ENCODE peak calls at places on chromosome 14, in nine cellular contexts. Y is neuronal stem cell; Q is prostate gland; I is HepG2; O is CD8-positive, alpha-beta memory T cell; R is sigmoid colon; F is IMR-90; S is tibial artery; N is Peyer's patch. E is an unnamed sample. For H3K4me1, the result is how much of the 10 kb centered on the place peaks cover.

GRCh38 chr14:95497561-95498011 is 18.9 kb downstream of the SYNE3 start:
- DNase-seq in O (no peak), R (no peak), S (peak), Y (no peak), Q (no peak), I (no peak), N (no peak), F (no peak), E (no peak)

GRCh38 chr14:106141242-106142220 is 615.1 kb downstream of the TMEM121 start:
- DNase-seq in F (no peak), S (no peak), O (peak), Q (no peak), N (no peak), Y (no peak), I (no peak), R (no peak), E (peak)

GRCh38 chr14:92973265-92973797 is 50.4 kb downstream of the CHGA start:
- DNase-seq in O (peak), I (peak), Y (peak), N (peak), Q (peak), R (peak), F (peak), S (peak), E (no peak)

GRCh38 chr14:87045956-87046355 is 947.0 kb downstream of the GALC start:
- DNase-seq in I (no peak), N (no peak), R (no peak), Q (no peak), S (no peak), F (no peak), Y (no peak), O (no peak), E (no peak)

GRCh38 chr14:63436286-63437098 is 106.7 kb downstream of the PPP2R5E start:
- DNase-seq in Y (no peak), F (no peak), O (no peak), R (no peak), S (no peak), Q (no peak), I (no peak), N (no peak), E (no peak)

GRCh38 chr14:66069830-66070541 is 416.2 kb upstream of the CCDC196 start:
- DNase-seq in R (no peak), Q (no peak), F (no peak), Y (no peak), I (no peak), N (no peak), O (no peak), S (no peak), E (no peak)

GRCh38 chr14:50967104-50967503 is 22.8 kb upstream of the PYGL start:
- DNase-seq in Y (no peak), I (no peak), O (no peak), F (peak), N (no peak), R (no peak), S (no peak), Q (no peak), E (no peak)

GRCh38 chr14:27727371-27727770 is 1039.2 kb upstream of the FOXG1 start:
- DNase-seq in Y (no peak), Q (no peak), R (no peak), S (no peak), F (no peak), I (no peak), O (no peak), N (no peak), E (no peak)

GRCh38 chr14:55603401-55603953 is 23.5 kb downstream of the KTN1 start:
- DNase-seq in O (no peak), N (no peak), R (no peak), I (no peak), Q (no peak), Y (no peak), S (no peak), F (no peak), E (no peak)

GRCh38 chr14:100131181-100131580 is 28.3 kb downstream of the DEGS2 start:
- DNase-seq in Q (no peak), F (no peak), R (no peak), O (no peak), I (peak), Y (no peak), S (no peak), N (no peak), E (no peak)

GRCh38 chr14:52067873-52068740 is 752 bp downstream of the NID2 start:
- DNase-seq in Y (peak), S (no peak), I (no peak), F (peak), Q (no peak), O (no peak), R (peak), N (no peak), E (no peak)

GRCh38 chr14:63677891-63678379 is 36.3 kb upstream of the WDR89 start:
- DNase-seq in N (peak), Y (no peak), I (no peak), Q (peak), S (no peak), O (no peak), F (peak), R (no peak), E (no peak)

GRCh38 chr14:93691042-93691780 is 97.1 kb downstream of the PRIMA1 start:
- DNase-seq in Y (no peak), F (no peak), I (no peak), Q (no peak), R (no peak), S (no peak), O (no peak), N (no peak), E (no peak)

GRCh38 chr14:57749267-57749666 is 116.6 kb downstream of the SLC35F4 start:
- DNase-seq in S (no peak), F (no peak), N (no peak), I (no peak), Y (no peak), O (no peak), Q (no peak), R (no peak), E (no peak)

GRCh38 chr14:31291210-31291609 is 83.6 kb upstream of the HECTD1 start:
- DNase-seq in O (no peak), Q (no peak), I (no peak), Y (no peak), F (no peak), R (no peak), S (no peak), N (no peak), E (no peak)

GRCh38 chr14:41096131-41096530 is 510.5 kb upstream of the LRFN5 start:
- DNase-seq in S (no peak), Q (no peak), N (no peak), R (no peak), I (no peak), F (no peak), O (no peak), Y (no peak), E (no peak)

GRCh38 chr14:52701223-52701622 is 5.8 kb upstream of the PSMC6 start:
- DNase-seq in Y (no peak), O (no peak), S (no peak), F (peak), R (no peak), I (no peak), N (no peak), Q (no peak), E (no peak)

GRCh38 chr14:94588311-94588710 is 7.1 kb downstream of the SERPINA5 start:
- DNase-seq in S (no peak), F (no peak), I (no peak), R (no peak), N (no peak), Y (no peak), O (no peak), Q (no peak), E (no peak)

GRCh38 chr14:103545915-103546650 is 16.4 kb downstream of the BAG5 start:
- DNase-seq in I (no peak), F (no peak), S (no peak), Q (no peak), O (no peak), R (no peak), N (no peak), Y (no peak), E (no peak)

GRCh38 chr14:83297361-83297760 is 1763.7 kb upstream of the SEL1L start:
- DNase-seq in N (no peak), R (no peak), I (no peak), Y (no peak), F (no peak), O (no peak), S (no peak), Q (no peak), E (no peak)

GRCh38 chr14:25049559-25050493 is at the start of gene STXBP6:
- DNase-seq in O (no peak), F (peak), Y (peak), R (peak), I (peak), Q (peak), N (peak), S (peak), E (no peak)

GRCh38 chr14:99873653-99874052 is 80.4 kb downstream of the EML1 start:
- DNase-seq in Q (no peak), N (no peak), F (no peak), R (no peak), S (no peak), Y (no peak), I (no peak), O (no peak), E (no peak)

GRCh38 chr14:50821471-50822464 is 9.2 kb downstream of the NIN start:
- DNase-seq in Y (no peak), Q (no peak), N (peak), O (peak), S (no peak), R (no peak), F (no peak), I (no peak), E (peak)

GRCh38 chr14:51880810-51881580 is 20.6 kb downstream of the GNG2 start:
- DNase-seq in N (no peak), R (no peak), F (no peak), S (no peak), Q (no peak), Y (no peak), O (no peak), I (no peak), E (no peak)

GRCh38 chr14:91361236-91361811 is 56.3 kb downstream of the CCDC88C start:
- DNase-seq in Q (peak), N (peak), O (no peak), S (no peak), Y (no peak), R (no peak), I (peak), F (peak), E (no peak)

GRCh38 chr14:32255855-32256254 is 52.8 kb upstream of the RNU6-8 start:
- DNase-seq in Q (no peak), R (no peak), O (no peak), N (no peak), Y (no peak), S (no peak), F (no peak), I (no peak), E (no peak)

GRCh38 chr14:97994020-97994531 is 1196.9 kb downstream of the VRK1 start:
- DNase-seq in I (no peak), Y (no peak), O (peak), S (no peak), R (no peak), F (no peak), N (peak), Q (no peak), E (peak)

GRCh38 chr14:24136684-24137528 is 912 bp downstream of the PSME1 start:
- DNase-seq in Q (no peak), Y (no peak), O (no peak), R (no peak), N (no peak), S (no peak), F (no peak), I (no peak), E (no peak)

GRCh38 chr14:86129426-86129825 is 599.5 kb downstream of the FLRT2 start:
- DNase-seq in F (no peak), R (no peak), Q (no peak), O (no peak), S (no peak), Y (no peak), N (no peak), I (no peak), E (no peak)

GRCh38 chr14:97490521-97491070 is 693.4 kb downstream of the VRK1 start:
- DNase-seq in R (no peak), N (no peak), I (no peak), S (no peak), Q (no peak), O (no peak), Y (no peak), F (no peak), E (no peak)

GRCh38 chr14:75911883-75912282 is 69.9 kb downstream of the TGFB3 start:
- DNase-seq in R (no peak), Q (no peak), I (no peak), Y (peak), O (no peak), N (no peak), F (no peak), S (no peak), E (no peak)

GRCh38 chr14:37566811-37567371 is 28.2 kb downstream of the FOXA1 start:
- DNase-seq in S (no peak), O (no peak), N (no peak), R (no peak), Q (peak), F (no peak), I (no peak), Y (no peak), E (no peak)

GRCh38 chr14:89430271-89430620 is 13.2 kb upstream of the FOXN3 start:
- DNase-seq in O (no peak), Q (no peak), Y (no peak), F (peak), R (no peak), I (no peak), S (no peak), N (peak), E (no peak)

DNA sequence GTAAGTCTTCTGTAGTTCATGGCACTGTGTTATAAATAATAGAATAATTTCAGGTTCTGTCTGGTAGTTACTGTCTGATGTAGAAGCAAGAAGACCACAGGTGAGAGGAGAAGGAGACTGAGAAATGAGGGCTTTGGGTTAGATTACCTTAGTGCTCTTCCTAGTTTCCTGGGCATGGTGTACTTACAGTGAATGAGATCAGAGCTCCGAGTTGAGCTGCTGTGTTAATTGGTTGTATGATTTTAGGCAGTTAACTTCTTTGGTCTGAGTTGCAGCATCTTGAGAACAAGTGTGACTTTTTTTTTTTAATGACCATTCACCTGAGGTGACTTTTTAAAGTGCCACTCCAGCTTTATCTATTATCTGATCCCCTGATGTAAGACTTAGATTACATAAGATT is 41.5 kb downstream of the WDR20 start:
- DNase-seq in S (no peak), R (no peak), O (no peak), F (no peak), I (no peak), Y (no peak), N (no peak), Q (no peak), E (no peak)
- H3K4me1 ChIP-seq in S (under half), R (under half), O (under half), F (under half), I (under half), Y (under half), N (under half), Q (under half), E (under half)

DNA sequence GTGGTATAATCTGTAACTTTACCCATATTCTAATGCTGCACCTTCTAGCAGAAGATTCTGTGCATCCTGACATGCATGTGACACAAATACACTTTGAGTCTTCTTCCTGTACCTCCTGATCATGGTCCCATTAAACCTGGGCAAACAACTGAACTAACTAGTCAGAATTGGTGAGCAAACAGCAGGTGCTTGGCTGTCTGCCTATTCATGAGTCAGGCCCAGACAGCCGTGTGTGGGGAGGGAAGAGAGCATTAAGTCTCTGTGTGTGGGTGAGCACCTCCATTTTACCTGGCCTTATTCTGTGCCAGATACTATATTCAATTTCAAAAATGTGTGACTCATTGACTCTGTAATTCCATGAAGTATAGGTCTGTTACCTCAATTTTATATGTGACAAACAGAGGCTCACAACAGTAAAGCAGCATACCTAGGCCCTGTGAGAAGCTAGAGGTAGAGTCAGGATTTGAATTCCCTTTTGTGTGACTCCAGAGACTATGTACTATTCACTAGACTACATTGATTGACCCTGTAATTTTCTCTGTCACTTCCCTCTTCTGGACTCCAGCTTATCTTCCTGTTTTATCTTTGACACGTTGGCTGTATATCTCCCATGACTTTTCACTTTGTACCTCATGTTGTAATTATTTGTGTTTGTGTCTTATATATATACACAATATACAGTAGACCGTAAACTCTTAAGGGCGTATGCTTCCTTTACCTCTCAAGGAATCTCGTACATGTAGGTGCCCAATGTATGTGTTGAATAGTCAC is 32.2 kb downstream of the SUSD6 start:
- DNase-seq in Q (peak), F (peak), R (peak), I (peak), S (no peak), N (peak), Y (no peak), O (no peak), E (no peak)
- H3K4me1 ChIP-seq in Q (under half), F (under half), R (half or more), I (under half), S (under half), N (under half), Y (under half), O (half or more), E (under half)

DNA sequence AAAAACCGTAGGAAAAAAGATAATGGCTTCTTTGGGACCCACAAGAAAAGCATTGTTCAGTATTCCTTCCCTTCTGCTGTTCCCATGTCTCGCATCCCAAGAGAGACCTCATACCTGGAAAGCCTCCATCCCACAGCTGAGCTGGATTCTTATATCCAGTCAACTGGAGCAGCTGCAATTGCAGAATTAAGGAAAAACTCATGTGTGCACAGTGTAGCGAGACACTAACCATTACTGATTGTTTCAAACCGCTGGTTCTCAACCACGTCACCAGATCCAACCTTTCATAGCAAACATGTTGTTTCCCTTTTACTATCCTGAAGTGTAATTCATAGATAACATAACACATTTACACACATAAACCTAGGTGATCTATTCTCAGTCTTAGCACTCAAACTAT is 5.5 kb upstream of the RNASE10 start:
- DNase-seq in O (no peak), R (no peak), Y (no peak), Q (no peak), I (no peak), S (no peak), F (no peak), N (no peak), E (no peak)
- H3K4me1 ChIP-seq in O (under half), R (under half), Y (under half), Q (under half), I (under half), S (under half), F (under half), N (under half), E (under half)

DNA sequence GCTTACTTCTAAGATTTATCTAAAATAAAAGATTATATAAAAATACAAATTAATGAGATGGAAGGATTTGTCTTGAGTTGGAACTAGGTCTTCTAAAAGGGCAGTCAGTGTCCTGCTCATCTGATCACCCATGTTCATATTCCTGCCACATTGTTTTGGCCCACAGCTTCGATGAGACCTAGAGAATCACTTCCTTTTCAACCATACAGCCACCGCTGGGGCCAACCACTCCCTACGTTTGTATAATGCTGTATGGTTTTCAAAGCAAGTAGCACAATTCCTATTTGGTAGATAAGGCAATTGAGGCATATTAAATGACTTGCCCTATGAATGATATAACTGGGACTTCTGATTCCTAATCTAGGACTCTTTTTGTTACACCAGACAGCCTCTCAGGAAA is 249.4 kb downstream of the ZFP36L1 start:
- DNase-seq in I (no peak), Q (no peak), F (no peak), O (no peak), N (no peak), S (no peak), R (no peak), Y (no peak), E (no peak)
- H3K4me1 ChIP-seq in I (under half), Q (under half), F (under half), O (under half), N (under half), S (under half), R (half or more), Y (under half), E (under half)

GRCh38 chr14:22512106-22512814 is 76.8 kb downstream of the DAD1 start:
- DNase-seq in I (no peak), O (peak), N (no peak), Q (no peak), F (no peak), S (no peak), Y (no peak), R (no peak), E (no peak)
- H3K4me1 ChIP-seq in I (under half), O (half or more), N (under half), Q (under half), F (under half), S (under half), Y (under half), R (half or more), E (half or more)

GRCh38 chr14:21523203-21523602 is 2.9 kb downstream of the SALL2 start:
- DNase-seq in I (no peak), Y (no peak), Q (no peak), N (no peak), S (no peak), R (no peak), O (no peak), F (no peak), E (no peak)
- H3K4me1 ChIP-seq in I (under half), Y (under half), Q (under half), N (under half), S (under half), R (under half), O (under half), F (under half), E (under half)

DNA sequence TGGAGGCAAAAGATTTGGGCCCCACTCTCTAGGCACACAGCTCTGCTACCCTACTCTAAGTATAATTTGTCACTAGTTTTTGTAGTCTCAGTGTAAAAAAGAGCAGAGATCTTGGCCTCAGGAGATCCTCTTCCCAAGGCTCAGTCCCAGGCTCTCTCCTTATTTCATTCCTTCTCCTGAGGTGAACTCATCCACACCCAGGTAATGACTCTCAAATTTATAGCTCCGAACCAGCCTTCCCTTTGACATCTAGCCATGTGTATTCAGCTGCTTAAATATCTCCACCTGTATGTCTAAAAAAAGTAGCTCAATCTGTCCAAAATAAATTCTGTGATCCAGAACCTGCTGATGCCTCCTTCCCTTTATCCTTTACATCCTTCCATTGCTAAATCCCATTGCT is 173.5 kb upstream of the HIF1A start:
- DNase-seq in N (no peak), S (no peak), R (no peak), I (no peak), Y (no peak), O (no peak), Q (no peak), F (no peak), E (no peak)
- H3K4me1 ChIP-seq in N (under half), S (under half), R (under half), I (half or more), Y (under half), O (half or more), Q (under half), F (under half), E (under half)

GRCh38 chr14:33765251-33765650 is 185.6 kb downstream of the EGLN3 start:
- DNase-seq in O (no peak), N (no peak), Q (no peak), Y (peak), I (no peak), S (no peak), F (no peak), R (no peak), E (no peak)
- H3K4me1 ChIP-seq in O (under half), N (under half), Q (under half), Y (under half), I (under half), S (under half), F (under half), R (under half), E (under half)

E was measured in effector memory CD4-positive, alpha-beta T cell.